ENCODE peak calls at places on chromosomes 11 and 22, in four cellular contexts. A is renal cortical epithelial cell, E is smooth muscle cell of the brain vasculature, U is colonic mucosa. Z is an unnamed sample.

GRCh38 chr11:57427692-57428082 is 766 bp upstream of the SLC43A3 start:
- DNase-seq in A (no peak), E (no peak), U (peak; percentile 56), Z (peak; percentile 89)

GRCh38 chr11:101848262-101848661 is 66.5 kb upstream of the CEP126 start:
- DNase-seq in U (no peak), E (no peak), A (no peak), Z (no peak)

GRCh38 chr11:17979770-17980371 is 33.0 kb downstream of the SERGEF start:
- DNase-seq in A (no peak), U (peak; percentile 23), E (no peak), Z (peak; percentile 16)

GRCh38 chr11:75668508-75669297 is at the start of gene MAP6:
- DNase-seq in E (no peak), A (no peak), U (peak; percentile 26), Z (peak; percentile 21)

GRCh38 chr22:21984793-21985192 is 2.2 kb upstream of the TOP3B start:
- DNase-seq in U (no peak), E (no peak), A (no peak), Z (no peak)

GRCh38 chr11:291281-292210 is 2.6 kb downstream of the PGGHG start:
- DNase-seq in U (no peak), E (no peak), A (no peak), Z (no peak)

GRCh38 chr11:1011320-1011698 is 25.2 kb downstream of the MUC6 start:
- DNase-seq in E (no peak), U (no peak), A (no peak), Z (no peak)

GRCh38 chr11:19892387-19892786 is 179.8 kb downstream of the NAV2 start:
- DNase-seq in A (peak; percentile 47), U (no peak), E (no peak), Z (no peak)

GRCh38 chr11:70743941-70744351 is 345.6 kb downstream of the CTTN start:
- DNase-seq in U (no peak), E (no peak), A (no peak), Z (no peak)

GRCh38 chr22:22424210-22424800 is 84.2 kb downstream of the ZNF280B start:
- DNase-seq in A (no peak), E (no peak), U (no peak), Z (no peak)

GRCh38 chr11:131713529-131714134 is 343.2 kb downstream of the NTM start:
- DNase-seq in U (no peak), E (no peak), A (no peak), Z (no peak)

GRCh38 chr11:115707180-115707905 is 203.1 kb upstream of the CADM1 start:
- DNase-seq in A (no peak), U (no peak), E (no peak), Z (no peak)

GRCh38 chr22:45273452-45274075 is 11.2 kb upstream of the UPK3A start:
- DNase-seq in E (no peak), A (no peak), U (peak; percentile 87), Z (no peak)

GRCh38 chr11:130531061-130531460 is 82.6 kb downstream of the ADAMTS15 start:
- DNase-seq in E (no peak), A (peak; percentile 90), U (no peak), Z (no peak)

GRCh38 chr11:134276396-134277175 is 407 bp downstream of the GLB1L3 start:
- DNase-seq in E (no peak), U (no peak), A (no peak), Z (no peak)

GRCh38 chr22:39351689-39352214 is 2.0 kb downstream of the SYNGR1 start:
- DNase-seq in U (no peak), E (peak; percentile 45), A (peak; percentile 41), Z (no peak)

GRCh38 chr11:17519486-17519885 is 24.7 kb downstream of the USH1C start:
- DNase-seq in U (no peak), E (no peak), A (no peak), Z (no peak)

GRCh38 chr11:121659811-121660210 is 207.0 kb upstream of the SORL1-AS1 start:
- DNase-seq in E (no peak), A (no peak), U (no peak), Z (no peak)

GRCh38 chr11:26286472-26287066 is 45.4 kb upstream of the ANO3 start:
- DNase-seq in E (no peak), A (peak; percentile 13), U (no peak), Z (no peak)

GRCh38 chr22:47623740-47624103 is 861.3 kb downstream of the TBC1D22A start:
- DNase-seq in A (no peak), U (peak; percentile 11), E (no peak), Z (no peak)

GRCh38 chr11:16788141-16789060 is 50.0 kb downstream of the C11orf58 start:
- DNase-seq in E (no peak), A (peak; percentile 99), U (peak; percentile 63), Z (peak; percentile 43)

GRCh38 chr11:7651140-7651551 is 22.2 kb downstream of the CYB5R2 start:
- DNase-seq in A (no peak), U (no peak), E (no peak), Z (no peak)

GRCh38 chr11:97015327-97015726 is 625.5 kb downstream of the JRKL start:
- DNase-seq in A (no peak), E (no peak), U (no peak), Z (no peak)

GRCh38 chr11:697811-698311 is 2.2 kb downstream of the TMEM80 start:
- DNase-seq in U (no peak), E (no peak), A (peak; percentile 60), Z (no peak)